ENCODE peak calls at places on chromosomes 11 and 22, in five cellular contexts. One of them, this sample, is unnamed.

GRCh38 chr22:32958021-32958420 is 100.2 kb downstream of the SYN3 start:
- DNase-seq in HCT116: no peak
- DNase-seq in SK-N-SH: peak
- DNase-seq in HepG2: no peak
- DNase-seq in H1: no peak
- DNase-seq in this sample: no peak

GRCh38 chr11:46686886-46687810 is 13.3 kb downstream of the ARHGAP1 start:
- DNase-seq in HCT116: no peak
- DNase-seq in SK-N-SH: no peak
- DNase-seq in HepG2: no peak
- DNase-seq in H1: no peak
- DNase-seq in this sample: no peak

GRCh38 chr11:10735532-10736465 is 15.2 kb upstream of the CTR9 start:
- DNase-seq in HCT116: peak
- DNase-seq in SK-N-SH: peak
- DNase-seq in HepG2: peak
- DNase-seq in H1: peak
- DNase-seq in this sample: peak

GRCh38 chr11:57800444-57801184 is 39.0 kb downstream of the CTNND1 start:
- DNase-seq in HCT116: peak
- DNase-seq in SK-N-SH: peak
- DNase-seq in HepG2: peak
- DNase-seq in H1: no peak
- DNase-seq in this sample: peak

GRCh38 chr11:62846177-62846576 is 6.8 kb upstream of the WDR74 start:
- DNase-seq in HCT116: no peak
- DNase-seq in SK-N-SH: no peak
- DNase-seq in HepG2: peak
- DNase-seq in H1: no peak
- DNase-seq in this sample: no peak

GRCh38 chr11:92251980-92252379 is 27.4 kb downstream of the FAT3 start:
- DNase-seq in HCT116: no peak
- DNase-seq in SK-N-SH: no peak
- DNase-seq in HepG2: no peak
- DNase-seq in H1: no peak
- DNase-seq in this sample: no peak

GRCh38 chr22:33898121-33898520 is 22.2 kb downstream of the LARGE1 start:
- DNase-seq in HCT116: no peak
- DNase-seq in SK-N-SH: no peak
- DNase-seq in HepG2: no peak
- DNase-seq in H1: no peak
- DNase-seq in this sample: no peak

GRCh38 chr11:72930011-72930410 is 115.8 kb downstream of the ATG16L2 start:
- DNase-seq in HCT116: no peak
- DNase-seq in SK-N-SH: no peak
- DNase-seq in HepG2: no peak
- DNase-seq in H1: no peak
- DNase-seq in this sample: no peak

GRCh38 chr11:128130052-128130451 is 457.3 kb downstream of the ETS1 start:
- DNase-seq in HCT116: no peak
- DNase-seq in SK-N-SH: no peak
- DNase-seq in HepG2: no peak
- DNase-seq in H1: no peak
- DNase-seq in this sample: no peak

GRCh38 chr11:65501530-65502273 is 2.9 kb downstream of the MALAT1 start:
- DNase-seq in HCT116: no peak
- DNase-seq in SK-N-SH: no peak
- DNase-seq in HepG2: no peak
- DNase-seq in H1: no peak
- DNase-seq in this sample: peak

GRCh38 chr11:64001552-64002427 is 15.6 kb downstream of the OTUB1 start:
- DNase-seq in HCT116: no peak
- DNase-seq in SK-N-SH: peak
- DNase-seq in HepG2: no peak
- DNase-seq in H1: no peak
- DNase-seq in this sample: no peak

GRCh38 chr11:17476317-17477083 is at the start of gene ABCC8:
- DNase-seq in HCT116: no peak
- DNase-seq in SK-N-SH: peak
- DNase-seq in HepG2: no peak
- DNase-seq in H1: peak
- DNase-seq in this sample: no peak

GRCh38 chr22:43891360-43892182 is at the start of gene PNPLA5:
- DNase-seq in HCT116: no peak
- DNase-seq in SK-N-SH: peak
- DNase-seq in HepG2: no peak
- DNase-seq in H1: peak
- DNase-seq in this sample: no peak

GRCh38 chr11:9047986-9048522 is 43.3 kb downstream of the SCUBE2 start:
- DNase-seq in HCT116: no peak
- DNase-seq in SK-N-SH: no peak
- DNase-seq in HepG2: no peak
- DNase-seq in H1: no peak
- DNase-seq in this sample: no peak

GRCh38 chr11:111882202-111882601 is 2.9 kb downstream of the CFAP68 start:
- DNase-seq in HCT116: no peak
- DNase-seq in SK-N-SH: no peak
- DNase-seq in HepG2: no peak
- DNase-seq in H1: no peak
- DNase-seq in this sample: no peak

GRCh38 chr11:35030716-35031213 is 108.2 kb upstream of the CD44 start:
- DNase-seq in HCT116: peak
- DNase-seq in SK-N-SH: no peak
- DNase-seq in HepG2: no peak
- DNase-seq in H1: no peak
- DNase-seq in this sample: no peak

GRCh38 chr11:94732617-94733292 is 35.4 kb upstream of the AMOTL1 start:
- DNase-seq in HCT116: no peak
- DNase-seq in SK-N-SH: no peak
- DNase-seq in HepG2: no peak
- DNase-seq in H1: no peak
- DNase-seq in this sample: no peak

GRCh38 chr22:44994399-44995281 is 15.2 kb downstream of the PHF21B start:
- DNase-seq in HCT116: no peak
- DNase-seq in SK-N-SH: peak
- DNase-seq in HepG2: no peak
- DNase-seq in H1: no peak
- DNase-seq in this sample: no peak

GRCh38 chr11:59437770-59438169 is 1.5 kb downstream of the OR5A1 start:
- DNase-seq in HCT116: no peak
- DNase-seq in SK-N-SH: no peak
- DNase-seq in HepG2: no peak
- DNase-seq in H1: no peak
- DNase-seq in this sample: no peak

GRCh38 chr11:113553235-113553634 is 78.0 kb upstream of the DRD2 start:
- DNase-seq in HCT116: peak
- DNase-seq in SK-N-SH: no peak
- DNase-seq in HepG2: no peak
- DNase-seq in H1: no peak
- DNase-seq in this sample: no peak

GRCh38 chr11:111514216-111515031 is at the start of gene HOATZ:
- DNase-seq in HCT116: no peak
- DNase-seq in SK-N-SH: peak
- DNase-seq in HepG2: no peak
- DNase-seq in H1: peak
- DNase-seq in this sample: peak

GRCh38 chr11:36741515-36741914 is 143.5 kb upstream of the RAG2 start:
- DNase-seq in HCT116: no peak
- DNase-seq in SK-N-SH: no peak
- DNase-seq in HepG2: no peak
- DNase-seq in H1: no peak
- DNase-seq in this sample: no peak

GRCh38 chr11:11978792-11979486 is 29.5 kb downstream of the DKK3 start:
- DNase-seq in HCT116: no peak
- DNase-seq in SK-N-SH: peak
- DNase-seq in HepG2: no peak
- DNase-seq in H1: peak
- DNase-seq in this sample: no peak

GRCh38 chr22:19992921-19993355 is 23.7 kb downstream of the ARVCF start:
- DNase-seq in HCT116: no peak
- DNase-seq in SK-N-SH: no peak
- DNase-seq in HepG2: no peak
- DNase-seq in H1: no peak
- DNase-seq in this sample: no peak

GRCh38 chr22:39003165-39003638 is 10.9 kb upstream of the APOBEC3C start:
- DNase-seq in HCT116: peak
- DNase-seq in SK-N-SH: peak
- DNase-seq in HepG2: peak
- DNase-seq in H1: peak
- DNase-seq in this sample: peak

GRCh38 chr11:88414385-88414861 is 76.9 kb upstream of the CTSC start:
- DNase-seq in HCT116: no peak
- DNase-seq in SK-N-SH: peak
- DNase-seq in HepG2: no peak
- DNase-seq in H1: no peak
- DNase-seq in this sample: no peak

GRCh38 chr11:134331565-134332188 is at the start of gene GLB1L2:
- DNase-seq in HCT116: peak
- DNase-seq in SK-N-SH: peak
- DNase-seq in HepG2: peak
- DNase-seq in H1: peak
- DNase-seq in this sample: peak

GRCh38 chr11:61542024-61542461 is 33.5 kb downstream of the LRRC10B start:
- DNase-seq in HCT116: no peak
- DNase-seq in SK-N-SH: peak
- DNase-seq in HepG2: no peak
- DNase-seq in H1: peak
- DNase-seq in this sample: no peak

GRCh38 chr11:331332-332060 is 10.8 kb upstream of the IFITM3 start:
- DNase-seq in HCT116: no peak
- DNase-seq in SK-N-SH: no peak
- DNase-seq in HepG2: no peak
- DNase-seq in H1: no peak
- DNase-seq in this sample: no peak

GRCh38 chr22:30712094-30712493 is 17.4 kb downstream of the OSBP2 start:
- DNase-seq in HCT116: no peak
- DNase-seq in SK-N-SH: no peak
- DNase-seq in HepG2: no peak
- DNase-seq in H1: no peak
- DNase-seq in this sample: no peak
- TF ChIP-seq JUND in HCT116: no peak
- TF ChIP-seq JUND in SK-N-SH: no peak
- TF ChIP-seq JUND in HepG2: no peak
- TF ChIP-seq JUND in H1: no peak
- TF ChIP-seq JUND in this sample: no peak

GRCh38 chr22:21865041-21865440 is 2.4 kb downstream of the MAPK1 start:
- DNase-seq in HCT116: no peak
- DNase-seq in SK-N-SH: peak
- DNase-seq in HepG2: no peak
- DNase-seq in H1: no peak
- DNase-seq in this sample: no peak
- TF ChIP-seq JUND in HCT116: no peak
- TF ChIP-seq JUND in SK-N-SH: no peak
- TF ChIP-seq JUND in HepG2: no peak
- TF ChIP-seq JUND in H1: no peak
- TF ChIP-seq JUND in this sample: no peak

GRCh38 chr11:118843518-118843917 is 40.2 kb upstream of the CXCR5 start:
- DNase-seq in HCT116: no peak
- DNase-seq in SK-N-SH: no peak
- DNase-seq in HepG2: no peak
- DNase-seq in H1: no peak
- DNase-seq in this sample: no peak

GRCh38 chr11:118841469-118842222 is 42.0 kb upstream of the CXCR5 start:
- DNase-seq in HCT116: no peak
- DNase-seq in SK-N-SH: no peak
- DNase-seq in HepG2: peak
- DNase-seq in H1: no peak
- DNase-seq in this sample: no peak

GRCh38 chr11:118846181-118846946 is 37.3 kb upstream of the CXCR5 start:
- DNase-seq in HCT116: no peak
- DNase-seq in SK-N-SH: no peak
- DNase-seq in HepG2: no peak
- DNase-seq in H1: peak
- DNase-seq in this sample: no peak

GRCh38 chr11:118842369-118842768 is 41.3 kb upstream of the CXCR5 start:
- DNase-seq in HCT116: peak
- DNase-seq in SK-N-SH: no peak
- DNase-seq in HepG2: no peak
- DNase-seq in H1: no peak
- DNase-seq in this sample: no peak

GRCh38 chr11:118845369-118845768 is 38.3 kb upstream of the CXCR5 start:
- DNase-seq in HCT116: no peak
- DNase-seq in SK-N-SH: no peak
- DNase-seq in HepG2: no peak
- DNase-seq in H1: no peak
- DNase-seq in this sample: no peak
- TF ChIP-seq JUND in HCT116: peak
- TF ChIP-seq JUND in SK-N-SH: peak
- TF ChIP-seq JUND in HepG2: no peak
- TF ChIP-seq JUND in H1: no peak
- TF ChIP-seq JUND in this sample: no peak

GRCh38 chr11:4184163-4184916 is 89.7 kb downstream of the RRM1 start:
- DNase-seq in HCT116: no peak
- DNase-seq in SK-N-SH: no peak
- DNase-seq in HepG2: no peak
- DNase-seq in H1: no peak
- DNase-seq in this sample: no peak

GRCh38 chr11:4183410-4184057 is 88.9 kb downstream of the RRM1 start:
- DNase-seq in HCT116: no peak
- DNase-seq in SK-N-SH: no peak
- DNase-seq in HepG2: no peak
- DNase-seq in H1: no peak
- DNase-seq in this sample: no peak

GRCh38 chr11:4180441-4181183 is 86.0 kb downstream of the RRM1 start:
- DNase-seq in HCT116: no peak
- DNase-seq in SK-N-SH: no peak
- DNase-seq in HepG2: no peak
- DNase-seq in H1: no peak
- DNase-seq in this sample: no peak

GRCh38 chr11:4181780-4182721 is 87.5 kb downstream of the RRM1 start:
- DNase-seq in HCT116: peak
- DNase-seq in SK-N-SH: peak
- DNase-seq in HepG2: peak
- DNase-seq in H1: peak
- DNase-seq in this sample: peak

DNA sequence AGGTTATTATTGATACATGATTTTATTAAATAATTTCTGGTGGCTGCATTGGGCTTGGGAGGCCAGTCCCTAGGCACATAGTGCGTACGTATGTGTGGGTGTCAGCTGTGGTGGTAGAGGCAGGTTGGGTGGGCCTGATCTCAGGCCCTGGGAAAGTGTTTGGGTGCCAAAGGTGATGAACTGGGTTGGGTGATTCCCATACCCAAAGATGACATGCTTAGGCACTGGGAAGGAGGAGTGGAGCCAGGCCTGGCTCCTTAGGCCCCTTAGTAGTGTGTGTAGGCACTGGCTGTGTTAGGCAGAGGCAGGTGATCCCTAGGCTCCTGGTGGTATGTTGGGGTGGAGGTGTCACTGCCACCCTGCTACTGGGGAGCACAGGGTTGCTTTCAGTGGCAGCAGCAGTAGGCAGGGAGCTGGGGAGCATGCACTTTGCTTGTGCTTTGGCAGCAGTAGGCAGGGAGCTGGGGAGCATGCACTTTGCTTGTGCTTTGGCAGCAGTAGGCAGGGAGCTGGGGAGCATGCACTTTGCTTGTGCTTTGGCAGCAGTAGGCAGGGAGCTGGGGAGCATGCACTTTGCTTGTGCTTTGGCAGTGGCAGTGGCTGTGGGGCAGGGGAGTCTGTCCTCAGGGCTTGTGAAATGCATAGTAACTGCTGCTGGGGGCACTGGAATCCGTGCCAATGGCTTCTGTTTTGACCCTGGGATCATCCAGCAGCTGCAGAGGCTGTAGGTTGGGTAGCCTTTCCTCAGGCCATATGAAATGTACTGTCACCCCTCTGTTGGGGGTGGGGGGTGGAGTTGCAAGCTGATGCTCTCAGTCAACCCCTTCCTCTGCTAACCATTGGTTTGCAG is 84.4 kb downstream of the RRM1 start:
- DNase-seq in HCT116: no peak
- DNase-seq in SK-N-SH: no peak
- DNase-seq in HepG2: no peak
- DNase-seq in H1: no peak
- DNase-seq in this sample: no peak
- TF ChIP-seq JUND in HCT116: no peak
- TF ChIP-seq JUND in SK-N-SH: no peak
- TF ChIP-seq JUND in HepG2: no peak
- TF ChIP-seq JUND in H1: no peak
- TF ChIP-seq JUND in this sample: no peak